ENCODE peak calls at places on chromosome X, in ten cellular contexts. One of them, this sample, is unnamed.

GRCh38 chrX:116009871-116010710 is 160.5 kb upstream of the AGTR2 start:
- DNase-seq in ovary: peak; percentile 9
- DNase-seq in body of pancreas: peak; percentile 13
- DNase-seq in tibial nerve: no peak
- DNase-seq in vagina: no peak
- DNase-seq in stomach: no peak
- DNase-seq in transverse colon: peak; percentile 14
- DNase-seq in heart left ventricle: peak; percentile 16
- DNase-seq in spleen: peak; percentile 56
- DNase-seq in HCT116: no peak
- DNase-seq in this sample: no peak

GRCh38 chrX:30948626-30949025 is 59.6 kb upstream of the TAB3 start:
- DNase-seq in ovary: no peak
- DNase-seq in body of pancreas: no peak
- DNase-seq in tibial nerve: no peak
- DNase-seq in vagina: no peak
- DNase-seq in stomach: no peak
- DNase-seq in transverse colon: no peak
- DNase-seq in heart left ventricle: no peak
- DNase-seq in spleen: no peak
- DNase-seq in HCT116: no peak
- DNase-seq in this sample: no peak

GRCh38 chrX:155766321-155766720 is 114.8 kb upstream of the VAMP7 start:
- DNase-seq in ovary: no peak
- DNase-seq in body of pancreas: no peak
- DNase-seq in tibial nerve: no peak
- DNase-seq in vagina: no peak
- DNase-seq in stomach: no peak
- DNase-seq in transverse colon: no peak
- DNase-seq in heart left ventricle: no peak
- DNase-seq in spleen: no peak
- DNase-seq in HCT116: no peak
- DNase-seq in this sample: no peak

GRCh38 chrX:13279279-13280009 is 40.4 kb downstream of the ATXN3L start:
- DNase-seq in ovary: no peak
- DNase-seq in body of pancreas: no peak
- DNase-seq in tibial nerve: no peak
- DNase-seq in vagina: no peak
- DNase-seq in stomach: no peak
- DNase-seq in transverse colon: no peak
- DNase-seq in heart left ventricle: no peak
- DNase-seq in spleen: no peak
- DNase-seq in HCT116: no peak
- DNase-seq in this sample: no peak

GRCh38 chrX:29241831-29242230 is 654.6 kb downstream of the IL1RAPL1 start:
- DNase-seq in ovary: no peak
- DNase-seq in body of pancreas: no peak
- DNase-seq in tibial nerve: no peak
- DNase-seq in vagina: no peak
- DNase-seq in stomach: no peak
- DNase-seq in transverse colon: no peak
- DNase-seq in heart left ventricle: no peak
- DNase-seq in spleen: no peak
- DNase-seq in HCT116: no peak
- DNase-seq in this sample: no peak

GRCh38 chrX:48030237-48030636 is 23.4 kb downstream of the SPACA5 start:
- DNase-seq in ovary: no peak
- DNase-seq in body of pancreas: no peak
- DNase-seq in tibial nerve: no peak
- DNase-seq in vagina: no peak
- DNase-seq in stomach: no peak
- DNase-seq in transverse colon: no peak
- DNase-seq in heart left ventricle: no peak
- DNase-seq in spleen: no peak
- DNase-seq in HCT116: no peak
- DNase-seq in this sample: no peak

GRCh38 chrX:143994206-143994605 is 110.3 kb downstream of the UBE2NL start:
- DNase-seq in ovary: no peak
- DNase-seq in body of pancreas: no peak
- DNase-seq in tibial nerve: no peak
- DNase-seq in vagina: no peak
- DNase-seq in stomach: no peak
- DNase-seq in transverse colon: no peak
- DNase-seq in heart left ventricle: no peak
- DNase-seq in spleen: no peak
- DNase-seq in HCT116: no peak
- DNase-seq in this sample: no peak

GRCh38 chrX:19344207-19344534 is 444 bp downstream of the PDHA1 start:
- DNase-seq in ovary: no peak
- DNase-seq in body of pancreas: peak; percentile 11
- DNase-seq in tibial nerve: no peak
- DNase-seq in vagina: no peak
- DNase-seq in stomach: no peak
- DNase-seq in transverse colon: no peak
- DNase-seq in heart left ventricle: no peak
- DNase-seq in spleen: no peak
- DNase-seq in HCT116: no peak
- DNase-seq in this sample: peak; percentile 14

GRCh38 chrX:29090811-29091210 is 503.6 kb downstream of the IL1RAPL1 start:
- DNase-seq in ovary: no peak
- DNase-seq in body of pancreas: no peak
- DNase-seq in tibial nerve: no peak
- DNase-seq in vagina: no peak
- DNase-seq in stomach: no peak
- DNase-seq in transverse colon: no peak
- DNase-seq in heart left ventricle: no peak
- DNase-seq in spleen: no peak
- DNase-seq in HCT116: no peak
- DNase-seq in this sample: no peak

GRCh38 chrX:115582871-115583729 is 22.1 kb downstream of the PLS3 start:
- DNase-seq in ovary: no peak
- DNase-seq in body of pancreas: no peak
- DNase-seq in tibial nerve: no peak
- DNase-seq in vagina: no peak
- DNase-seq in stomach: no peak
- DNase-seq in transverse colon: no peak
- DNase-seq in heart left ventricle: no peak
- DNase-seq in spleen: no peak
- DNase-seq in HCT116: no peak
- DNase-seq in this sample: no peak

GRCh38 chrX:129553619-129554288 is 13.7 kb downstream of the OCRL start:
- DNase-seq in ovary: no peak
- DNase-seq in body of pancreas: no peak
- DNase-seq in tibial nerve: no peak
- DNase-seq in vagina: no peak
- DNase-seq in stomach: no peak
- DNase-seq in transverse colon: no peak
- DNase-seq in heart left ventricle: no peak
- DNase-seq in spleen: no peak
- DNase-seq in HCT116: no peak
- DNase-seq in this sample: no peak

GRCh38 chrX:129561453-129561852 is 21.4 kb downstream of the OCRL start:
- DNase-seq in ovary: no peak
- DNase-seq in body of pancreas: no peak
- DNase-seq in tibial nerve: no peak
- DNase-seq in vagina: no peak
- DNase-seq in stomach: no peak
- DNase-seq in transverse colon: no peak
- DNase-seq in heart left ventricle: no peak
- DNase-seq in spleen: no peak
- DNase-seq in HCT116: no peak
- DNase-seq in this sample: peak; percentile 9

GRCh38 chrX:129559800-129560199 is 19.7 kb downstream of the OCRL start:
- DNase-seq in ovary: no peak
- DNase-seq in body of pancreas: no peak
- DNase-seq in tibial nerve: no peak
- DNase-seq in vagina: no peak
- DNase-seq in stomach: no peak
- DNase-seq in transverse colon: no peak
- DNase-seq in heart left ventricle: no peak
- DNase-seq in spleen: no peak
- DNase-seq in HCT116: no peak
- DNase-seq in this sample: no peak

GRCh38 chrX:129556806-129557315 is 16.8 kb downstream of the OCRL start:
- DNase-seq in ovary: no peak
- DNase-seq in body of pancreas: no peak
- DNase-seq in tibial nerve: no peak
- DNase-seq in vagina: no peak
- DNase-seq in stomach: no peak
- DNase-seq in transverse colon: no peak
- DNase-seq in heart left ventricle: no peak
- DNase-seq in spleen: no peak
- DNase-seq in HCT116: no peak
- DNase-seq in this sample: no peak

GRCh38 chrX:129557844-129558243 is 17.8 kb downstream of the OCRL start:
- DNase-seq in ovary: no peak
- DNase-seq in body of pancreas: no peak
- DNase-seq in tibial nerve: no peak
- DNase-seq in vagina: no peak
- DNase-seq in stomach: no peak
- DNase-seq in transverse colon: no peak
- DNase-seq in heart left ventricle: peak; percentile 16
- DNase-seq in spleen: no peak
- DNase-seq in HCT116: no peak
- DNase-seq in this sample: no peak
- H3K36me3 ChIP-seq in ovary: no peaks in the 10 kb centered on the region
- H3K36me3 ChIP-seq in body of pancreas: peaks cover 4% of the 10 kb centered on the region
- H3K36me3 ChIP-seq in tibial nerve: no peaks in the 10 kb centered on the region
- H3K36me3 ChIP-seq in vagina: peaks cover 14% of the 10 kb centered on the region
- H3K36me3 ChIP-seq in stomach: peaks cover 62% of the 10 kb centered on the region
- H3K36me3 ChIP-seq in transverse colon: no peaks in the 10 kb centered on the region
- H3K36me3 ChIP-seq in heart left ventricle: peaks cover 7% of the 10 kb centered on the region
- H3K36me3 ChIP-seq in spleen: peaks cover 55% of the 10 kb centered on the region
- H3K36me3 ChIP-seq in HCT116: peaks cover 8% of the 10 kb centered on the region
- H3K36me3 ChIP-seq in this sample: no peaks in the 10 kb centered on the region

GRCh38 chrX:55488268-55488558 is 1.4 kb downstream of the USP51 start:
- DNase-seq in ovary: no peak
- DNase-seq in body of pancreas: no peak
- DNase-seq in tibial nerve: no peak
- DNase-seq in vagina: peak; percentile 55
- DNase-seq in stomach: no peak
- DNase-seq in transverse colon: no peak
- DNase-seq in heart left ventricle: no peak
- DNase-seq in spleen: no peak
- DNase-seq in HCT116: no peak
- DNase-seq in this sample: no peak
- H3K27ac ChIP-seq in ovary: peak overlapping the region; percentile 92
- H3K27ac ChIP-seq in body of pancreas: peak overlapping the region; percentile 67
- H3K27ac ChIP-seq in tibial nerve: peak overlapping the region; percentile 93
- H3K27ac ChIP-seq in vagina: peak overlapping the region; percentile 96
- H3K27ac ChIP-seq in stomach: peak overlapping the region; percentile 89
- H3K27ac ChIP-seq in transverse colon: peak overlapping the region; percentile 89
- H3K27ac ChIP-seq in heart left ventricle: peak overlapping the region; percentile 96
- H3K27ac ChIP-seq in spleen: peak overlapping the region; percentile 91
- H3K27ac ChIP-seq in HCT116: no peak overlapping the region
- H3K27ac ChIP-seq in this sample: peak overlapping the region; percentile 84

GRCh38 chrX:154408659-154409221 is 314 bp downstream of the DNASE1L1 start:
- DNase-seq in ovary: no peak
- DNase-seq in body of pancreas: no peak
- DNase-seq in tibial nerve: no peak
- DNase-seq in vagina: peak; percentile 84
- DNase-seq in stomach: no peak
- DNase-seq in transverse colon: no peak
- DNase-seq in heart left ventricle: no peak
- DNase-seq in spleen: no peak
- DNase-seq in HCT116: no peak
- DNase-seq in this sample: peak; percentile 70
- TF ChIP-seq POLR2A in ovary: no peak
- TF ChIP-seq POLR2A in body of pancreas: no peak
- TF ChIP-seq POLR2A in tibial nerve: no peak
- TF ChIP-seq POLR2A in vagina: no peak
- TF ChIP-seq POLR2A in stomach: no peak
- TF ChIP-seq POLR2A in transverse colon: peak; percentile 24
- TF ChIP-seq POLR2A in heart left ventricle: no peak
- TF ChIP-seq POLR2A in spleen: no peak
- TF ChIP-seq POLR2A in HCT116: no peak
- TF ChIP-seq POLR2A in this sample: no peak

GRCh38 chrX:3609800-3610199 is 103.6 kb downstream of the PRKX start:
- DNase-seq in ovary: no peak
- DNase-seq in body of pancreas: no peak
- DNase-seq in tibial nerve: no peak
- DNase-seq in vagina: no peak
- DNase-seq in stomach: no peak
- DNase-seq in transverse colon: no peak
- DNase-seq in heart left ventricle: no peak
- DNase-seq in spleen: no peak
- DNase-seq in HCT116: no peak
- DNase-seq in this sample: no peak
- H3K36me3 ChIP-seq in ovary: no peaks in the 10 kb centered on the region
- H3K36me3 ChIP-seq in body of pancreas: no peaks in the 10 kb centered on the region
- H3K36me3 ChIP-seq in tibial nerve: no peaks in the 10 kb centered on the region
- H3K36me3 ChIP-seq in vagina: peaks cover 12% of the 10 kb centered on the region
- H3K36me3 ChIP-seq in stomach: peaks cover 25% of the 10 kb centered on the region
- H3K36me3 ChIP-seq in transverse colon: no peaks in the 10 kb centered on the region
- H3K36me3 ChIP-seq in heart left ventricle: no peaks in the 10 kb centered on the region
- H3K36me3 ChIP-seq in spleen: peaks cover 82% of the 10 kb centered on the region
- H3K36me3 ChIP-seq in HCT116: no peaks in the 10 kb centered on the region
- H3K36me3 ChIP-seq in this sample: no peaks in the 10 kb centered on the region

DNA sequence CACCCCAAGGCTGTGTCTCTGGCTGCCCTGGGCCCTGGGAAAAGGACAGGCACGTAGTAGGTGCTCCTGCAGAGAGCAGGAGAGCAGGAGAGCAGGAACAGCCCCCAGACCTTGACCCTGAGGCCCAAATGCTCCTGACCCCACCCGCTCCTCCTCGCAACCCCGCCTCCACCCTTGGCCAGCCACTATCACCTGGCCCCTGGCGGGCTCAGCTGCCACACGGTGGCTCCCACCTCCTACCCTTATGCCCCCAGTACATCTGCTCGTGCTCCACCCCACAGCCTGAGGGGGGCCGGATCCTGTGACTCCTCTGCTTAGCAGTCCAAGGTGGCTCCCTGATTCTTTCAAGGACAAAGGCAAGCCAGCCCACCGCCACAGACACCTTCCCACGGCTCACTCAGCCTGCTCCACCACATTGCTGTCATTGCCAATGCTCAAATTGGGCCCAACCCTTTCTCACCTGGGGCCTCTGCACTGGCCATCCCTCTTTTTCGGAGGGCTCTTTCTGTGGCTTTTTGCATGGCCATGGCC is 5.4 kb upstream of the HAUS7 start:
- DNase-seq in ovary: no peak
- DNase-seq in body of pancreas: no peak
- DNase-seq in tibial nerve: no peak
- DNase-seq in vagina: no peak
- DNase-seq in stomach: no peak
- DNase-seq in transverse colon: no peak
- DNase-seq in heart left ventricle: no peak
- DNase-seq in spleen: no peak
- DNase-seq in HCT116: no peak
- DNase-seq in this sample: no peak
- H3K27ac ChIP-seq in ovary: no peak overlapping the region
- H3K27ac ChIP-seq in body of pancreas: no peak overlapping the region
- H3K27ac ChIP-seq in tibial nerve: no peak overlapping the region
- H3K27ac ChIP-seq in vagina: peak overlapping the region; percentile 72
- H3K27ac ChIP-seq in stomach: no peak overlapping the region
- H3K27ac ChIP-seq in transverse colon: no peak overlapping the region
- H3K27ac ChIP-seq in heart left ventricle: peak overlapping the region; percentile 81
- H3K27ac ChIP-seq in spleen: no peak overlapping the region
- H3K27ac ChIP-seq in HCT116: no peak overlapping the region
- H3K27ac ChIP-seq in this sample: no peak overlapping the region

This sample was measured in gastrocnemius medialis.